ENCODE peak calls at places on chromosomes 7 and 10, in four cellular contexts. D is GM12878, Z is HepG2, F is K562. N is an unnamed sample.

GRCh38 chr10:112913661-112914287 is 36.3 kb upstream of the TCF7L2 start:
- DNase-seq in D (no peak), Z (no peak), F (no peak), N (no peak)

GRCh38 chr10:21604651-21605050 is 70.6 kb downstream of the MLLT10 start:
- DNase-seq in D (no peak), Z (no peak), F (no peak), N (no peak)

GRCh38 chr7:140972876-140973829 is 41.6 kb downstream of the MRPS33 start:
- DNase-seq in D (no peak), Z (peak; percentile 90), F (no peak), N (no peak)

GRCh38 chr10:23516530-23516929 is 77.7 kb downstream of the OTUD1 start:
- DNase-seq in D (no peak), Z (peak; percentile 17), F (no peak), N (peak; percentile 45)

GRCh38 chr10:77873558-77874380 is 52.8 kb downstream of the DLG5 start:
- DNase-seq in D (peak; percentile 64), Z (peak; percentile 70), F (no peak), N (no peak)

GRCh38 chr7:6654842-6655610 is 17.9 kb downstream of the ZNF316 start:
- DNase-seq in D (no peak), Z (no peak), F (peak; percentile 8), N (no peak)

GRCh38 chr10:16988900-16989299 is 140.7 kb downstream of the CUBN start:
- DNase-seq in D (no peak), Z (no peak), F (no peak), N (no peak)

GRCh38 chr7:66627876-66628360 is 763 bp upstream of the KCTD7 start:
- DNase-seq in D (no peak), Z (peak; percentile 34), F (no peak), N (no peak)

GRCh38 chr10:33155720-33156638 is 178.5 kb downstream of the NRP1 start:
- DNase-seq in D (no peak), Z (peak; percentile 99), F (peak; percentile 15), N (peak; percentile 25)

GRCh38 chr10:97718178-97718577 is 4.6 kb downstream of the MARVELD1 start:
- DNase-seq in D (no peak), Z (no peak), F (no peak), N (no peak)

GRCh38 chr10:103637855-103638561 is 144.5 kb downstream of the NEURL1 start:
- DNase-seq in D (no peak), Z (no peak), F (no peak), N (no peak)

GRCh38 chr7:101878938-101879337 is 61.5 kb downstream of the CUX1 start:
- DNase-seq in D (no peak), Z (no peak), F (no peak), N (no peak)

GRCh38 chr7:35993663-35994622 is 159.1 kb upstream of the EEPD1 start:
- DNase-seq in D (no peak), Z (peak; percentile 30), F (no peak), N (no peak)

GRCh38 chr10:112271982-112272381 is 11.2 kb upstream of the TECTB start:
- DNase-seq in D (no peak), Z (no peak), F (no peak), N (no peak)

GRCh38 chr10:3835770-3836169 is 50.8 kb upstream of the KLF6 start:
- DNase-seq in D (no peak), Z (no peak), F (no peak), N (no peak)

GRCh38 chr10:62046522-62047239 is 145.2 kb downstream of the ARID5B start:
- DNase-seq in D (peak; percentile 55), Z (peak; percentile 67), F (no peak), N (no peak)

GRCh38 chr10:91511549-91512330 is 101.6 kb downstream of the HECTD2 start:
- DNase-seq in D (no peak), Z (no peak), F (no peak), N (no peak)

GRCh38 chr7:23184709-23185354 is 3.0 kb downstream of the NUP42 start:
- DNase-seq in D (peak; percentile 17), Z (peak; percentile 49), F (peak; percentile 23), N (peak; percentile 28)

GRCh38 chr10:47336387-47337134 is 11.6 kb upstream of the RBP3 start:
- DNase-seq in D (no peak), Z (no peak), F (peak; percentile 43), N (no peak)

GRCh38 chr7:112398534-112398933 is 51.7 kb upstream of the IFRD1 start:
- DNase-seq in D (no peak), Z (no peak), F (no peak), N (no peak)

GRCh38 chr7:130891254-130892094 is 157.5 kb upstream of the KLF14 start:
- DNase-seq in D (no peak), Z (no peak), F (no peak), N (no peak)

GRCh38 chr10:127117125-127117524 is 79.3 kb downstream of the INSYN2A start:
- DNase-seq in D (no peak), Z (peak; percentile 12), F (peak; percentile 25), N (peak; percentile 59)

GRCh38 chr10:72140174-72140573 is 51.8 kb upstream of the SPOCK2 start:
- DNase-seq in D (no peak), Z (no peak), F (no peak), N (no peak)

GRCh38 chr7:139679731-139680594 is 97.8 kb downstream of the HIPK2 start:
- DNase-seq in D (no peak), Z (peak; percentile 80), F (no peak), N (no peak)

GRCh38 chr10:132507956-132508490 is 29.6 kb upstream of the INPP5A start:
- DNase-seq in D (no peak), Z (no peak), F (no peak), N (no peak)

GRCh38 chr7:585229-585711 is 65.6 kb upstream of the PDGFA start:
- DNase-seq in D (peak; percentile 43), Z (no peak), F (peak; percentile 67), N (no peak)

GRCh38 chr7:64101126-64101942 is 56.1 kb downstream of the ZNF727 start:
- DNase-seq in D (no peak), Z (no peak), F (no peak), N (no peak)

GRCh38 chr7:83934118-83934734 is 260.4 kb downstream of the SEMA3A start:
- DNase-seq in D (no peak), Z (no peak), F (no peak), N (no peak)

GRCh38 chr7:83931968-83932367 is 262.6 kb downstream of the SEMA3A start:
- DNase-seq in D (no peak), Z (no peak), F (no peak), N (no peak)

GRCh38 chr7:83937930-83938329 is 256.7 kb downstream of the SEMA3A start:
- DNase-seq in D (no peak), Z (no peak), F (no peak), N (no peak)

GRCh38 chr7:83941300-83941699 is 253.3 kb downstream of the SEMA3A start:
- DNase-seq in D (no peak), Z (no peak), F (no peak), N (no peak)

DNA sequence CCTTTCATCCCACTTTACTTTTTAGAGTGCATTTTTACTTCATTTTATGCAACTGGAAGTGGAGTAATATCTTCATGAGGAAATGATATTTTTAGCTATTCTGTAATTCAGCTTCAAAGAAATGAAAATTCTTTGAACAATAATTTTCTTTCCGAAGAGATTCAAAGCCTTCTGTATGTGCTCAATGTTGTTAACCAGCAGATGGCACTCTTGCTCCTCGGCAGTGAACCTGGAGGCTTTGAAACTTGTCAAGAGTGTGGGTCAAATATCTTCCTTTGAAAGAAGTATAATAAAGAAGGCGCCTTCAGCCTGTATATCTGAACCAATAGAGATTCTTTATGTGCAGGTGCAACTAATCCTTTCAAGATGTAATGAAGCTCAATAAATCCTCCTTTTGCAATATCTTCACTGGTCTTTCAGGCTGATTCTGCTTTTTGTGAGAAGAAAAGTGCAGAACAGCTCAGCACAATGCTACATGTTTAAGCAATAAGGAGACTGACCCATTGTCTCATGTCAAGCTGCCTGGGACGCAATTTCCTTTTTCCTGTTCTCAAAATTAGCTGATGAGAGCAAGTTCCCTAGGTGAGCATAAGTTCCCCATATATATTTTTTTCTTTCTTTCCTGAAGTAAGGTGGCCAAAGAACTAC is 258.4 kb downstream of the SEMA3A start:
- DNase-seq in D (no peak), Z (peak; percentile 48), F (peak; percentile 18), N (peak; percentile 55)
- TF ChIP-seq FOXK2 in D (no peak), Z (no peak), F (no peak), N (no peak)

GRCh38 chr7:131909151-131909768 is 352.8 kb upstream of the PODXL start:
- DNase-seq in D (no peak), Z (no peak), F (no peak), N (no peak)
- TF ChIP-seq BHLHE40 in D (no peak), Z (no peak), F (no peak), N (no peak)

DNA sequence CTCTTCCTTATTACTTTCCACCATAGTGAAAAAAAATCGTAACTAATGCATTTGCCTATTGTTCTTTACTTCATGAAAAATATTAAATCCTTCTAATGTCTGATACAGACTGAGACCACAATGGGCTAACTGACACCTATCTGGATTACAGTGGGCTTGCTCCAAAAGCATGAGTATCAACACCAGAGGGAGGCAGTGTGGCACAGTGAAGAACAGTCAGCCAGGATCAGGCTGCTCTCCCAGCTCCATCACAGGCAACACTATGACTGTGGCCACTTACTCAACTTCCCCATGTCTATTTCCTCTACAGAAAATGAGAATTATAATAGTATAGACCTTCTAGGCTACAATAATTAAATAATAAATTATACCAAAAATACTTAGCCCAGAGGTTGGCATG is 97.2 kb downstream of the SLC25A13 start:
- DNase-seq in D (no peak), Z (peak; percentile 16), F (no peak), N (peak; percentile 30)
- TF ChIP-seq FOXK2 in D (no peak), Z (no peak), F (no peak), N (no peak)

GRCh38 chr10:89655722-89656121 is 10.7 kb upstream of the PANK1 start:
- DNase-seq in D (no peak), Z (peak; percentile 70), F (no peak), N (no peak)

GRCh38 chr10:89657302-89657701 is 12.3 kb upstream of the PANK1 start:
- DNase-seq in D (no peak), Z (no peak), F (no peak), N (no peak)

GRCh38 chr10:89662596-89662995 is 17.6 kb upstream of the PANK1 start:
- DNase-seq in D (no peak), Z (no peak), F (no peak), N (no peak)

GRCh38 chr10:89663144-89663543 is 18.1 kb upstream of the PANK1 start:
- DNase-seq in D (no peak), Z (no peak), F (no peak), N (no peak)

GRCh38 chr10:89659185-89660131 is 14.4 kb upstream of the PANK1 start:
- DNase-seq in D (peak; percentile 32), Z (no peak), F (no peak), N (no peak)
- TF ChIP-seq BHLHE40 in D (no peak), Z (no peak), F (no peak), N (no peak)

GRCh38 chr10:121860810-121861209 is 67.0 kb downstream of the ATE1 start:
- DNase-seq in D (no peak), Z (no peak), F (no peak), N (no peak)
- TF ChIP-seq FOXK2 in D (no peak), Z (no peak), F (no peak), N (no peak)

GRCh38 chr7:16644624-16644986 is 949 bp downstream of the ANKMY2 start:
- DNase-seq in D (no peak), Z (peak; percentile 9), F (peak; percentile 70), N (peak; percentile 30)
- TF ChIP-seq BHLHE40 in D (no peak), Z (no peak), F (peak; percentile 71), N (no peak)

DNA sequence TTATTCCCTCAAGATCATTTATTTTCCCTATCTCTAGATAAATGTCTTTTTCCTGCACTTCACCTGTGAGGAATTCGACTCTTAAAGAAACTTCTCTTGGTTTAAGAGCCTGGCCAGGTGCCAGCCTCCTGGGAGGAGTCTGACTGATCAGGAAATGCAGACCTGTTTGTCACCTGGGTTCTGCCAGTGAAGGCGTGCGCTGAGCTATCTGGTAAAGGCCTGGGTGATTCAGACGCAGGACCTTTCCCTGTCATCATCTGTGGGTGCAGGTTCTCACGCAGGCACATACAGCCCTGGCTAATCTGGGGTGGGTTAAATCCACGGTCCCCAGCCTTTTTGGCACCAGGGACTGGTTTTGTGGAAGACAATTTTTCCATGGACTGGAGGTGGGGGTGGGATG is 65.3 kb upstream of the AQP1 start:
- DNase-seq in D (no peak), Z (no peak), F (no peak), N (no peak)
- TF ChIP-seq FOXK2 in D (no peak), Z (no peak), F (no peak), N (no peak)

N was measured in HEK293T.